ENCODE peak calls at places on chromosome 7, in five cellular contexts. One of them, this sample, is unnamed.

GRCh38 chr7:128302110-128302509 is 41.6 kb downstream of the RBM28 start:
- DNase-seq in activated T-cell treated with anti-CD3 and anti-CD28 coated beads for 24 hours: no peak
- DNase-seq in left cardiac atrium: no peak
- DNase-seq in nephron progenitor cell: no peak
- DNase-seq in NCI-H1417: no peak
- DNase-seq in this sample: no peak

GRCh38 chr7:95404316-95404715 is 8.1 kb upstream of the PON3 start:
- DNase-seq in activated T-cell treated with anti-CD3 and anti-CD28 coated beads for 24 hours: no peak
- DNase-seq in left cardiac atrium: peak; percentile 43
- DNase-seq in nephron progenitor cell: no peak
- DNase-seq in NCI-H1417: peak; percentile 32
- DNase-seq in this sample: no peak

GRCh38 chr7:127673902-127674301 is 21.9 kb downstream of the SND1 start:
- DNase-seq in activated T-cell treated with anti-CD3 and anti-CD28 coated beads for 24 hours: no peak
- DNase-seq in left cardiac atrium: no peak
- DNase-seq in nephron progenitor cell: no peak
- DNase-seq in NCI-H1417: no peak
- DNase-seq in this sample: no peak

GRCh38 chr7:40749877-40750276 is 615.1 kb downstream of the SUGCT start:
- DNase-seq in activated T-cell treated with anti-CD3 and anti-CD28 coated beads for 24 hours: no peak
- DNase-seq in left cardiac atrium: no peak
- DNase-seq in nephron progenitor cell: no peak
- DNase-seq in NCI-H1417: no peak
- DNase-seq in this sample: no peak

GRCh38 chr7:37363536-37364172 is 85.0 kb downstream of the ELMO1 start:
- DNase-seq in activated T-cell treated with anti-CD3 and anti-CD28 coated beads for 24 hours: no peak
- DNase-seq in left cardiac atrium: no peak
- DNase-seq in nephron progenitor cell: no peak
- DNase-seq in NCI-H1417: no peak
- DNase-seq in this sample: peak; percentile 33

GRCh38 chr7:154409703-154410311 is 357.6 kb downstream of the DPP6 start:
- DNase-seq in activated T-cell treated with anti-CD3 and anti-CD28 coated beads for 24 hours: no peak
- DNase-seq in left cardiac atrium: no peak
- DNase-seq in nephron progenitor cell: peak; percentile 68
- DNase-seq in NCI-H1417: no peak
- DNase-seq in this sample: no peak

GRCh38 chr7:46554688-46555422 is 633.8 kb upstream of the IGFBP3 start:
- DNase-seq in activated T-cell treated with anti-CD3 and anti-CD28 coated beads for 24 hours: no peak
- DNase-seq in left cardiac atrium: no peak
- DNase-seq in nephron progenitor cell: no peak
- DNase-seq in NCI-H1417: no peak
- DNase-seq in this sample: no peak

GRCh38 chr7:45155357-45155900 is 2.2 kb upstream of the RAMP3 start:
- DNase-seq in activated T-cell treated with anti-CD3 and anti-CD28 coated beads for 24 hours: no peak
- DNase-seq in left cardiac atrium: no peak
- DNase-seq in nephron progenitor cell: no peak
- DNase-seq in NCI-H1417: no peak
- DNase-seq in this sample: no peak

GRCh38 chr7:46932656-46933424 is 649.1 kb downstream of the TNS3 start:
- DNase-seq in activated T-cell treated with anti-CD3 and anti-CD28 coated beads for 24 hours: no peak
- DNase-seq in left cardiac atrium: peak; percentile 52
- DNase-seq in nephron progenitor cell: no peak
- DNase-seq in NCI-H1417: no peak
- DNase-seq in this sample: no peak

GRCh38 chr7:108660465-108660864 is 90.8 kb downstream of the DNAJB9 start:
- DNase-seq in activated T-cell treated with anti-CD3 and anti-CD28 coated beads for 24 hours: no peak
- DNase-seq in left cardiac atrium: no peak
- DNase-seq in nephron progenitor cell: no peak
- DNase-seq in NCI-H1417: no peak
- DNase-seq in this sample: no peak

GRCh38 chr7:144821069-144821468 is 14.8 kb downstream of the TPK1 start:
- DNase-seq in activated T-cell treated with anti-CD3 and anti-CD28 coated beads for 24 hours: peak; percentile 13
- DNase-seq in left cardiac atrium: no peak
- DNase-seq in nephron progenitor cell: no peak
- DNase-seq in NCI-H1417: peak; percentile 94
- DNase-seq in this sample: peak; percentile 15

GRCh38 chr7:91051966-91052365 is 212.3 kb upstream of the FZD1 start:
- DNase-seq in activated T-cell treated with anti-CD3 and anti-CD28 coated beads for 24 hours: no peak
- DNase-seq in left cardiac atrium: no peak
- DNase-seq in nephron progenitor cell: no peak
- DNase-seq in NCI-H1417: no peak
- DNase-seq in this sample: no peak

GRCh38 chr7:135659159-135659837 is 3.0 kb upstream of the STMP1 start:
- DNase-seq in activated T-cell treated with anti-CD3 and anti-CD28 coated beads for 24 hours: no peak
- DNase-seq in left cardiac atrium: no peak
- DNase-seq in nephron progenitor cell: no peak
- DNase-seq in NCI-H1417: no peak
- DNase-seq in this sample: no peak

GRCh38 chr7:132580277-132580676 is 4.0 kb upstream of the PLXNA4 start:
- DNase-seq in activated T-cell treated with anti-CD3 and anti-CD28 coated beads for 24 hours: no peak
- DNase-seq in left cardiac atrium: no peak
- DNase-seq in nephron progenitor cell: no peak
- DNase-seq in NCI-H1417: no peak
- DNase-seq in this sample: no peak

GRCh38 chr7:19928247-19928646 is 154.8 kb upstream of the TMEM196 start:
- DNase-seq in activated T-cell treated with anti-CD3 and anti-CD28 coated beads for 24 hours: no peak
- DNase-seq in left cardiac atrium: no peak
- DNase-seq in nephron progenitor cell: no peak
- DNase-seq in NCI-H1417: no peak
- DNase-seq in this sample: no peak

GRCh38 chr7:151242181-151243044 is 6.1 kb downstream of the SMARCD3 start:
- DNase-seq in activated T-cell treated with anti-CD3 and anti-CD28 coated beads for 24 hours: no peak
- DNase-seq in left cardiac atrium: no peak
- DNase-seq in nephron progenitor cell: no peak
- DNase-seq in NCI-H1417: no peak
- DNase-seq in this sample: no peak

GRCh38 chr7:121083138-121083789 is 94.8 kb downstream of the CPED1 start:
- DNase-seq in activated T-cell treated with anti-CD3 and anti-CD28 coated beads for 24 hours: no peak
- DNase-seq in left cardiac atrium: no peak
- DNase-seq in nephron progenitor cell: no peak
- DNase-seq in NCI-H1417: no peak
- DNase-seq in this sample: no peak

GRCh38 chr7:51727441-51727840 is 410.8 kb upstream of the COBL start:
- DNase-seq in activated T-cell treated with anti-CD3 and anti-CD28 coated beads for 24 hours: no peak
- DNase-seq in left cardiac atrium: no peak
- DNase-seq in nephron progenitor cell: no peak
- DNase-seq in NCI-H1417: no peak
- DNase-seq in this sample: no peak

GRCh38 chr7:131600578-131600977 is 44.1 kb upstream of the PODXL start:
- DNase-seq in activated T-cell treated with anti-CD3 and anti-CD28 coated beads for 24 hours: no peak
- DNase-seq in left cardiac atrium: no peak
- DNase-seq in nephron progenitor cell: no peak
- DNase-seq in NCI-H1417: no peak
- DNase-seq in this sample: no peak

GRCh38 chr7:12653127-12653917 is 34.1 kb upstream of the ARL4A start:
- DNase-seq in activated T-cell treated with anti-CD3 and anti-CD28 coated beads for 24 hours: no peak
- DNase-seq in left cardiac atrium: no peak
- DNase-seq in nephron progenitor cell: no peak
- DNase-seq in NCI-H1417: no peak
- DNase-seq in this sample: no peak

GRCh38 chr7:111708072-111708471 is 145.8 kb upstream of the IMMP2L start:
- DNase-seq in activated T-cell treated with anti-CD3 and anti-CD28 coated beads for 24 hours: no peak
- DNase-seq in left cardiac atrium: no peak
- DNase-seq in nephron progenitor cell: no peak
- DNase-seq in NCI-H1417: no peak
- DNase-seq in this sample: no peak

GRCh38 chr7:137652721-137653120 is 194.1 kb downstream of the DGKI start:
- DNase-seq in activated T-cell treated with anti-CD3 and anti-CD28 coated beads for 24 hours: no peak
- DNase-seq in left cardiac atrium: no peak
- DNase-seq in nephron progenitor cell: no peak
- DNase-seq in NCI-H1417: no peak
- DNase-seq in this sample: no peak

GRCh38 chr7:127578711-127579275 is 6.6 kb downstream of the GCC1 start:
- DNase-seq in activated T-cell treated with anti-CD3 and anti-CD28 coated beads for 24 hours: no peak
- DNase-seq in left cardiac atrium: no peak
- DNase-seq in nephron progenitor cell: no peak
- DNase-seq in NCI-H1417: no peak
- DNase-seq in this sample: no peak

GRCh38 chr7:12635830-12636229 is 51.6 kb upstream of the ARL4A start:
- DNase-seq in activated T-cell treated with anti-CD3 and anti-CD28 coated beads for 24 hours: no peak
- DNase-seq in left cardiac atrium: no peak
- DNase-seq in nephron progenitor cell: no peak
- DNase-seq in NCI-H1417: no peak
- DNase-seq in this sample: no peak

GRCh38 chr7:95927781-95928180 is 155.4 kb downstream of the DYNC1I1 start:
- DNase-seq in activated T-cell treated with anti-CD3 and anti-CD28 coated beads for 24 hours: no peak
- DNase-seq in left cardiac atrium: peak; percentile 36
- DNase-seq in nephron progenitor cell: no peak
- DNase-seq in NCI-H1417: no peak
- DNase-seq in this sample: no peak

GRCh38 chr7:13832346-13832745 is 157.1 kb downstream of the ETV1 start:
- DNase-seq in activated T-cell treated with anti-CD3 and anti-CD28 coated beads for 24 hours: no peak
- DNase-seq in left cardiac atrium: no peak
- DNase-seq in nephron progenitor cell: no peak
- DNase-seq in NCI-H1417: no peak
- DNase-seq in this sample: no peak

GRCh38 chr7:83957333-83957732 is 237.3 kb downstream of the SEMA3A start:
- DNase-seq in activated T-cell treated with anti-CD3 and anti-CD28 coated beads for 24 hours: no peak
- DNase-seq in left cardiac atrium: no peak
- DNase-seq in nephron progenitor cell: no peak
- DNase-seq in NCI-H1417: no peak
- DNase-seq in this sample: no peak

GRCh38 chr7:132865766-132866531 is 215.9 kb downstream of the CHCHD3 start:
- DNase-seq in activated T-cell treated with anti-CD3 and anti-CD28 coated beads for 24 hours: no peak
- DNase-seq in left cardiac atrium: no peak
- DNase-seq in nephron progenitor cell: no peak
- DNase-seq in NCI-H1417: no peak
- DNase-seq in this sample: no peak

This sample was measured in stimulated activated naive B cell treated with anti-CD40 and anti-IgM and Interleukin-4, amounts not matched to agents 10 μg/mL and 1 μg/mL and 100 μg/mL, for 72 hours.